ENCODE peak calls at places on chromosome 11, in ten cellular contexts. E is cardiac muscle cell; D is ovary; P is CD8-positive, alpha-beta T cell; O is GM12878; Y is psoas muscle; K is body of pancreas; C is lung; Q is adipocyte; G is small intestine. B is an unnamed sample. For H3K27me3 and H3K4me1, the result is how much of the 10 kb centered on the place peaks cover.

GRCh38 chr11:124915541-124916369 is 3.3 kb upstream of the HEPN1 start:
- DNase-seq in E (no peak), D (no peak), P (no peak), O (no peak), Y (no peak), K (no peak), C (no peak), Q (no peak), G (no peak), B (peak)

GRCh38 chr11:94638278-94638901 is 71.2 kb downstream of the PIWIL4 start:
- DNase-seq in E (no peak), D (no peak), P (no peak), O (no peak), Y (no peak), K (no peak), C (no peak), Q (peak), G (no peak), B (no peak)

GRCh38 chr11:85530596-85530995 is 96.5 kb downstream of the DLG2 start:
- DNase-seq in E (no peak), D (no peak), P (no peak), O (no peak), Y (no peak), K (no peak), C (no peak), Q (no peak), G (no peak), B (no peak)

GRCh38 chr11:108559340-108559739 is 34.2 kb downstream of the EXPH5 start:
- DNase-seq in E (no peak), D (no peak), P (no peak), O (no peak), Y (no peak), K (no peak), C (no peak), Q (peak), G (no peak), B (peak)

GRCh38 chr11:13168281-13168680 is 109.3 kb upstream of the BMAL1 start:
- DNase-seq in E (no peak), D (no peak), P (no peak), O (no peak), Y (no peak), K (peak), C (no peak), Q (no peak), G (peak), B (no peak)

GRCh38 chr11:46631676-46632075 is 14.3 kb downstream of the ATG13 start:
- DNase-seq in E (no peak), D (no peak), P (no peak), O (no peak), Y (no peak), K (no peak), C (no peak), Q (no peak), G (no peak), B (no peak)

GRCh38 chr11:82686211-82686610 is 47.5 kb downstream of the FAM181B start:
- DNase-seq in E (no peak), D (no peak), P (no peak), O (no peak), Y (no peak), K (no peak), C (no peak), Q (no peak), G (no peak), B (no peak)

GRCh38 chr11:68660066-68660810 is 24.1 kb upstream of the GAL start:
- DNase-seq in E (no peak), D (no peak), P (no peak), O (no peak), Y (no peak), K (no peak), C (no peak), Q (no peak), G (no peak), B (no peak)

GRCh38 chr11:125465254-125465653 is 30.8 kb downstream of the FEZ1 start:
- DNase-seq in E (no peak), D (no peak), P (no peak), O (no peak), Y (no peak), K (no peak), C (no peak), Q (no peak), G (no peak), B (no peak)

GRCh38 chr11:127619946-127620345 is 619.4 kb upstream of the KIRREL3 start:
- DNase-seq in E (no peak), D (no peak), P (no peak), O (no peak), Y (no peak), K (no peak), C (no peak), Q (no peak), G (no peak), B (no peak)

GRCh38 chr11:10398525-10398924 is 56.5 kb upstream of the AMPD3 start:
- DNase-seq in E (no peak), D (no peak), P (no peak), O (no peak), Y (no peak), K (no peak), C (no peak), Q (no peak), G (no peak), B (no peak)

GRCh38 chr11:85787809-85788805 is 22.8 kb downstream of the SYTL2 start:
- DNase-seq in E (no peak), D (no peak), P (no peak), O (no peak), Y (no peak), K (peak), C (no peak), Q (no peak), G (peak), B (no peak)

GRCh38 chr11:108975641-108976071 is 310.8 kb downstream of the DDX10 start:
- DNase-seq in E (peak), D (no peak), P (no peak), O (no peak), Y (no peak), K (no peak), C (no peak), Q (no peak), G (no peak), B (no peak)

GRCh38 chr11:108836541-108836940 is 171.7 kb downstream of the DDX10 start:
- DNase-seq in E (no peak), D (no peak), P (no peak), O (no peak), Y (no peak), K (no peak), C (no peak), Q (no peak), G (no peak), B (no peak)

GRCh38 chr11:18792827-18793226 is 1.2 kb upstream of the PTPN5 start:
- DNase-seq in E (no peak), D (no peak), P (no peak), O (no peak), Y (no peak), K (no peak), C (no peak), Q (no peak), G (no peak), B (no peak)

GRCh38 chr11:46293616-46294015 is 16.2 kb downstream of the CREB3L1 start:
- DNase-seq in E (no peak), D (no peak), P (no peak), O (no peak), Y (no peak), K (no peak), C (no peak), Q (peak), G (no peak), B (no peak)

GRCh38 chr11:62171261-62171723 is 18.7 kb upstream of the SCGB1D1 start:
- DNase-seq in E (peak), D (peak), P (peak), O (peak), Y (peak), K (peak), C (peak), Q (peak), G (peak), B (peak)

GRCh38 chr11:118108513-118108912 is 21.8 kb upstream of the SMIM35 start:
- DNase-seq in E (no peak), D (no peak), P (no peak), O (no peak), Y (no peak), K (no peak), C (no peak), Q (no peak), G (no peak), B (no peak)

GRCh38 chr11:32006799-32007388 is 84.0 kb upstream of the RCN1 start:
- DNase-seq in E (peak), D (no peak), P (no peak), O (peak), Y (no peak), K (no peak), C (no peak), Q (peak), G (peak), B (no peak)

GRCh38 chr11:77118971-77119370 is 9.1 kb upstream of the MYO7A start:
- DNase-seq in E (no peak), D (no peak), P (no peak), O (no peak), Y (peak), K (no peak), C (no peak), Q (no peak), G (no peak), B (no peak)
- H3K27me3 ChIP-seq in E (under half), D (under half), P (under half), O (under half), Y (under half), K (under half), C (under half), Q (under half), G (under half), B (under half)

DNA sequence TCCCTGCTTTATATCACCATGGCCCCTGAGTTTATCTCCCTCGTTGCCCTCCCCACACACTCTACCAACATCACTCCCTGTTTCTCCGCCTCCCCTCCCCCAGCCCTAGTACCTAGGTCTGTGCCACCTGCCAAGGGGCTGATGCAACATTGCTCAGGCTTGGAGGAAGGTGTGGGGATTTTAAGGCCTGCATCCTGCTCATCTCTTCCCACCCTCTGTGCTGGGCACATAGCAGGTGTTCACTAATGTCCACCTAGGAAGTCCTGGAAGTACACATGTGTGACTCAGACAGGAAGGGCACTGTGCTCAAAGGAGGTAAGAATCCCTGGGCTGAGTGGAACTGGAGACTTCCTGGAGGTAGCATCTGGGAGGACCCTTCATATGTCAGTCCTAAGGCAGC is 37.0 kb downstream of the PDE2A start:
- DNase-seq in E (no peak), D (no peak), P (no peak), O (no peak), Y (no peak), K (no peak), C (no peak), Q (no peak), G (no peak), B (no peak)
- H3K4me1 ChIP-seq in E (under half), D (under half), P (under half), O (under half), Y (under half), K (under half), C (under half), Q (under half), G (under half), B (under half)

DNA sequence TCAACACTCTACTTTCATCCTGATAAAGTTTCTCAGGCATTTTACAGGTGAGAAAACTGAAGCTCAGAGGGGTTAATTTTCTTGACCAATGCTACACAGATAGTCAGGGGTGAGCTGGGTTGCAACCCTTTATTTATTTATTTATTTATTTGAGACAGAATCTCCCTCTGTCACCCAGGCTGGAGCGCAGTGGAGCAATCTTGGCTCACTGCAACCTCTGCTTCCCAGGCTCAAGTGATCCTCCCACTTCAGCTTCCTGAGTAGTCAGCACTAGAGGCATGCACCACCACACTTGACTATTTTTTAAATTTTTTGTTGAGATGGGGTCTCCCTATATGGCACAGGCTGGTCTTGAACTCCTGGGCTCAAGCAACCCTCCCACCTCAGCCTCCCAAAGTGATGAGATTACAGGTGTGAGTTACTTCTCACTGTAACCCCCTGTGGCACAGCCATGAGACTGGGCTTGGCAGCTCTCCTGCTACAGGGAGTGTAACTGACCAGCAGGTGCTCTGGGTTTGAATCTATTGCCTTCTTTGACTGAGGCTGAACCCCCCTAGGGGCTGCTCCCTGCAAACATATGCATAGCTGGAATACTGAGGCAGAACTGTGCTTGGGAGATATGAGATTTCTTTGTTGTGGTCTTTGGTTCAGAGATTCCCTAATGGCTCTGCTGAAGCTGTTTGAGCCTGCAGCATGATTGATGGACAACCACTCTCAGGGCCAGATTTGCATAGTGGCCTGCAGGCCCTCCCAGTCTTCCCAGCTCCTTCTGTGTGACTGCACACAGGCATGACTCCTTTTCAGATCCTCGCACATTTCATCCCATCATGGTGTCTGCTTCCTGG is 6.1 kb downstream of the C11orf96 start:
- DNase-seq in E (no peak), D (no peak), P (no peak), O (no peak), Y (no peak), K (no peak), C (no peak), Q (no peak), G (no peak), B (no peak)
- H3K27me3 ChIP-seq in E (under half), D (under half), P (under half), O (under half), Y (under half), K (under half), C (under half), Q (under half), G (under half), B (under half)

DNA sequence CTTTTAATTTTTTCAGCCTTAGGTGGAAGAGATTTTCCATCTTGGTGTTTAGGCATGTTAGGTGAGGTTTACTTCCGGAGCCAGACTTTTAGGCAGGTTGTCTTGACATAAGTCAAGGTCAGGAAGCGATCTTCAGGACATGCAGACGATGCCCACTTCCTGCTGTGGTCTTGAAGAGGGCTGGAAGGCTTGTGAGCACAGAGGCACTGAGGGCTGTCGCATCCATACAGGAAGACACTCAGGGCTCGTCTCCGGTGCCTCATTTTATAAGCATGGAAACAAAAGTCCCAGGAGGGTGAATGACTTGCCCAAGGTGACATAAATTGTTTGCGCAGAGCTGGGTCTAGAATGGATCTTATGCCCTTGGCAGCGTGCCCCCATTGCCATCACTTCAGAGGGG is 30.8 kb downstream of the MARK2 start:
- DNase-seq in E (no peak), D (no peak), P (peak), O (no peak), Y (no peak), K (no peak), C (no peak), Q (no peak), G (peak), B (peak)
- H3K4me1 ChIP-seq in E (under half), D (under half), P (half or more), O (half or more), Y (half or more), K (half or more), C (under half), Q (half or more), G (under half), B (half or more)

GRCh38 chr11:1125803-1126202 is 31.9 kb upstream of the MUC5AC start:
- DNase-seq in E (no peak), D (no peak), P (no peak), O (no peak), Y (no peak), K (no peak), C (no peak), Q (no peak), G (no peak), B (no peak)
- H3K27me3 ChIP-seq in E (under half), D (under half), P (under half), O (under half), Y (under half), K (under half), C (under half), Q (half or more), G (under half), B (under half)

GRCh38 chr11:73326929-73327811 is 19.1 kb downstream of the ARHGEF17 start:
- DNase-seq in E (no peak), D (no peak), P (no peak), O (peak), Y (peak), K (no peak), C (no peak), Q (peak), G (no peak), B (no peak)

GRCh38 chr11:73324665-73325035 is 16.6 kb downstream of the ARHGEF17 start:
- DNase-seq in E (no peak), D (no peak), P (no peak), O (no peak), Y (no peak), K (no peak), C (no peak), Q (no peak), G (no peak), B (no peak)

GRCh38 chr11:73330569-73331093 is 22.6 kb downstream of the ARHGEF17 start:
- DNase-seq in E (peak), D (no peak), P (no peak), O (no peak), Y (peak), K (no peak), C (no peak), Q (peak), G (no peak), B (no peak)

GRCh38 chr11:73325036-73325981 is 17.2 kb downstream of the ARHGEF17 start:
- DNase-seq in E (no peak), D (no peak), P (no peak), O (peak), Y (peak), K (no peak), C (no peak), Q (peak), G (no peak), B (no peak)

DNA sequence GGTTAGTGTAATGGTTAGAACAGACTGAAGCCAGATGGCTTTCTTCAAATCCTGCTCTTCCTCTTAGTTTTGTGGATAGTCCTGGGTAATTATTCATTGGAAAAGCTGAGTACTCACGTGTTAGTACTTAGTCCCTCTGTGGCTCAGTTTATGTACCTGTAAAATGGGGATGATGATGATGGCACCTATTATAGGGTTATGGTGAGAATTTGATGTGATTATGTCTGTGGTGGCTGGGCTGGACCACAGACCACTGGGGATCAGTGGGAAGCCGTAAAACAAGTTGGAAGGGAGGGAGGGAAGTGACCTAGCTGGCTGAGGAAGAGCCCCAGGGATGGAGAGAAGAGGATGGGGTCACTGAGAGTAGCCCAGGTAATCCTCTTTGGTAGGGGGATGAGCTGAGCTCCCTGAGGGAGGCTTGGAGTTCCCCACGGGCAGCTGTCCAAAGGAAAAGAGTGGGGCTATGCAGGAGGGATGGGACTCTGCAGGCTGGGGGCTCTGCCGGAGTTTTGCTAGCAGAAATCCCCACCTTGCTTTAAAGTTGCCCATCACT is 19.8 kb downstream of the ARHGEF17 start:
- DNase-seq in E (no peak), D (no peak), P (no peak), O (no peak), Y (peak), K (no peak), C (no peak), Q (no peak), G (no peak), B (no peak)
- H3K4me1 ChIP-seq in E (half or more), D (under half), P (under half), O (half or more), Y (under half), K (under half), C (under half), Q (half or more), G (under half), B (under half)

DNA sequence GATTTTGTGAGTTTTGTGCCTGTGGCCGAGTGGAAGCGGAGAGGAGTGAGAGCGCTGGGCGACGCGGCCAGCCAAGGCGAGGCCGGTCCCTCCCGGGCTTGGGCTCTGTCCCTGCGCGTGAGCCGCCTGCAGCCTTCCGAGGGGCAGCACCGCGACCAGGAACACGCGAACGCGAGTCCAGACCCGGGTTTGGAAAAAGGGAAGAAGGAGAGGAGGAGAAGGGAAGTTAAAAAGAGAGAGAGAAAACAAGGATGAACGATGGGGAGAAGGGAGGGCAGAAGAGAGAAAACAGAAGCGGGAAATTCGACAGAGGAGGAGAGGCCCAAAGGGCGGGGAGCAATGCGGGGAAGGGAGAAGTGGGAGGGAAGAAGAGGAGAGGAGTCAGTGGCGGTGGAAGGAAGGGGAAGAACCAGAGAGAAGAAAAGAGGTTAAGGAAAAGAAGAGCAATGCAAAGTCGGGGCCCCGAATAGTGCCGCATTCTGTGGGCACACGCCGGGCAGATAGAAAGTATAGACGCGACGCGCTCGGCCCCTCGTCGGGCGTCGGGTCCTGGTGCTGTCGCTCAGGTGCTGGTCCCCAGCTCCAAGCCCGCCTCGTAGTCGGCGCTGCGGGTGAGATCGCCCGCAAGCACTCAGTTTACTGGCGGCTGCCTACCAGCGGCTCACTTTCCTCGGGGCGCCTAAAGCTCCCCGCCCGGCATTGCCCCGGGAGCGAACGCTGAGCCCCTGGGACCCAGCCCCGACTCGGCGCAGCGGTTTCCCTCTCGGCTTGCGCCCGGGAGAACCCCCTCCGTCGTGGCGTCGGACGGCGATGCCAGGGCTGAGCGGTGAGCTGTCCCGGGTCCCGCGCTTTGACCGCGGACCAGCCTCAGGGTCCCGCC is 2.8 kb upstream of the BARX2 start:
- DNase-seq in E (peak), D (no peak), P (no peak), O (no peak), Y (no peak), K (no peak), C (no peak), Q (no peak), G (no peak), B (no peak)
- H3K27me3 ChIP-seq in E (half or more), D (under half), P (under half), O (under half), Y (half or more), K (under half), C (under half), Q (half or more), G (under half), B (under half)

DNA sequence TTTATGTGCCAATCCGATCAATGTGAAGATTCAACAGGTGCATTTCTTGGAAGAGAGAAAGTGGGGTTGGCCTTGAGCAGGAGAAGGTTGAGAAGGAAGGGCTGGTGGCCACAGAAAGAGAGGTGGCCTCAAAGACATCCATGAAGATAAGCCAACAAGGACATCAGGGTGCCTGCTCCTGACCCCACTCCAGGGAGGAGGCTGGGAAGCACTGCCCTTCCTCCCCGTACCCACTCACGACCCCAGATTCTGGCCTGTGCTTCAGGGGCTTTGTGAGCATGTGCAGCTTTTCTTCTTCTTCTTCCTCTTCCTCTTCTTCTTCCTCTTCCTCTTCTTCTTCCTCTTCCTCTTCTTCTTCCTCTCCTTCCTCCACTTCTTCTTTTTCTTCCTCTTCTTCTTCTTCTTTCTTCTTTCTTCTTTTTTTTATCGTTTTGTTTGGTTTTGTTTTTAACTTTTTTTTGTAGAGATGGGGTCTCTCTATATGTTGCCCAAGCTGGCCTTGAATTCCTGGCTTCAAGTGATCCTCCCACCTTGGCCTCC is 30.3 kb downstream of the DKK3 start:
- DNase-seq in E (no peak), D (no peak), P (no peak), O (no peak), Y (peak), K (no peak), C (no peak), Q (no peak), G (no peak), B (no peak)
- H3K4me1 ChIP-seq in E (under half), D (under half), P (under half), O (under half), Y (under half), K (under half), C (half or more), Q (half or more), G (under half), B (under half)

B was measured in naive thymus-derived CD4-positive, alpha-beta T cell.